ENCODE peak calls at places on chromosomes 6 and 20, in five cellular contexts. F is activated naive CD4-positive, alpha-beta T cell; G is NCI-H510A; W is GM03348; E is activated CD4-positive, alpha-beta T cell treated with anti-CD3 and anti-CD28 coated beads for 1 hour. C is an unnamed sample.
A peak's percentile ranks its signal among the peaks of the same experiment; 100 is the strongest.

GRCh38 chr6:28838634-28839442 is 84.9 kb downstream of the TRIM27 start:
- DNase-seq in F (peak; percentile 60), G (peak; percentile 64), W (peak; percentile 91), E (peak; percentile 72), C (peak; percentile 83)

GRCh38 chr6:159008656-159009288 is 8.8 kb upstream of the RSPH3 start:
- DNase-seq in F (no peak), G (no peak), W (peak; percentile 55), E (no peak), C (no peak)

GRCh38 chr6:139473731-139474130 is 99.3 kb upstream of the CITED2 start:
- DNase-seq in F (no peak), G (no peak), W (peak; percentile 17), E (no peak), C (no peak)

GRCh38 chr6:154606457-154606856 is 96.0 kb upstream of the CNKSR3 start:
- DNase-seq in F (peak; percentile 57), G (no peak), W (no peak), E (no peak), C (no peak)

GRCh38 chr6:135187372-135187771 is 6.3 kb downstream of the MYB start:
- DNase-seq in F (no peak), G (no peak), W (no peak), E (no peak), C (no peak)

GRCh38 chr6:125153541-125154183 is at the start of gene TPD52L1:
- DNase-seq in F (no peak), G (peak; percentile 45), W (peak; percentile 83), E (peak; percentile 40), C (peak; percentile 83)

GRCh38 chr6:329888-330691 is 37.8 kb downstream of the DUSP22 start:
- DNase-seq in F (no peak), G (no peak), W (no peak), E (no peak), C (no peak)

GRCh38 chr20:51326241-51326819 is 216.2 kb downstream of the NFATC2 start:
- DNase-seq in F (no peak), G (no peak), W (peak; percentile 81), E (no peak), C (peak; percentile 40)

GRCh38 chr6:21949211-21949801 is 347.5 kb downstream of the PRL start:
- DNase-seq in F (no peak), G (peak; percentile 61), W (no peak), E (no peak), C (peak; percentile 74)

GRCh38 chr6:40719671-40720374 is 132.7 kb upstream of the LRFN2 start:
- DNase-seq in F (no peak), G (peak; percentile 50), W (peak; percentile 79), E (no peak), C (peak; percentile 41)

GRCh38 chr20:62296724-62297448 is 5.9 kb upstream of the ADRM1 start:
- DNase-seq in F (no peak), G (no peak), W (no peak), E (no peak), C (no peak)

GRCh38 chr6:27126046-27126814 is 121.3 kb upstream of the PRSS16 start:
- DNase-seq in F (no peak), G (no peak), W (no peak), E (no peak), C (no peak)

GRCh38 chr20:20277772-20278382 is 90.0 kb upstream of the INSM1 start:
- DNase-seq in F (no peak), G (no peak), W (no peak), E (no peak), C (no peak)

GRCh38 chr20:40019510-40019909 is 669.5 kb downstream of the MAFB start:
- DNase-seq in F (no peak), G (peak; percentile 20), W (no peak), E (no peak), C (no peak)

GRCh38 chr6:28336284-28337024 is 506 bp upstream of the ZSCAN31 start:
- DNase-seq in F (no peak), G (peak; percentile 10), W (no peak), E (no peak), C (peak; percentile 13)

GRCh38 chr6:81996414-81996813 is 243.9 kb upstream of the TENT5A start:
- DNase-seq in F (no peak), G (no peak), W (peak; percentile 36), E (no peak), C (no peak)

GRCh38 chr20:51833326-51833725 is 31.0 kb upstream of the SALL4 start:
- DNase-seq in F (no peak), G (no peak), W (no peak), E (no peak), C (no peak)